ENCODE peak calls at places on chromosomes 5 and 9, in ten cellular contexts. A is sigmoid colon; E is Panc1; C is CD8-positive, alpha-beta T cell; O is WERI-Rb-1; X is adrenal gland; Y is kidney; N is naive thymus-derived CD4-positive, alpha-beta T cell; V is heart left ventricle; S is HepG2. M is an unnamed sample. For H3K9me3, the result is how much of the 10 kb centered on the place peaks cover.

GRCh38 chr5:132749506-132749905 is 2.3 kb downstream of the CCNI2 start:
- DNase-seq in A (no peak), E (no peak), C (no peak), O (no peak), X (no peak), Y (no peak), N (no peak), V (no peak), S (no peak), M (no peak)

GRCh38 chr9:81530407-81530810 is 158.9 kb downstream of the TLE1 start:
- DNase-seq in A (no peak), E (no peak), C (no peak), O (no peak), X (no peak), Y (no peak), N (no peak), V (no peak), S (no peak), M (no peak)

GRCh38 chr5:140342287-140342686 is 4.1 kb downstream of the HBEGF start:
- DNase-seq in A (peak), E (no peak), C (no peak), O (no peak), X (peak), Y (no peak), N (peak), V (no peak), S (no peak), M (no peak)

GRCh38 chr9:132609829-132610228 is 27.4 kb downstream of the BARHL1 start:
- DNase-seq in A (no peak), E (no peak), C (no peak), O (no peak), X (no peak), Y (no peak), N (no peak), V (no peak), S (no peak), M (no peak)

GRCh38 chr5:59158165-59158564 is 575.3 kb downstream of the RAB3C start:
- DNase-seq in A (no peak), E (no peak), C (no peak), O (no peak), X (no peak), Y (no peak), N (no peak), V (no peak), S (no peak), M (no peak)

GRCh38 chr5:180395540-180396274 is 42.6 kb upstream of the GFPT2 start:
- DNase-seq in A (no peak), E (no peak), C (no peak), O (no peak), X (no peak), Y (no peak), N (no peak), V (no peak), S (no peak), M (no peak)

GRCh38 chr5:36363101-36363500 is 61.4 kb upstream of the RANBP3L start:
- DNase-seq in A (no peak), E (no peak), C (no peak), O (no peak), X (no peak), Y (no peak), N (no peak), V (no peak), S (no peak), M (no peak)

GRCh38 chr5:160165137-160166068 is 46.2 kb upstream of the PWWP2A start:
- DNase-seq in A (peak), E (peak), C (no peak), O (peak), X (peak), Y (peak), N (no peak), V (peak), S (peak), M (no peak)

GRCh38 chr5:53942724-53943123 is 367.6 kb downstream of the ARL15 start:
- DNase-seq in A (no peak), E (no peak), C (no peak), O (no peak), X (no peak), Y (no peak), N (no peak), V (no peak), S (no peak), M (no peak)

GRCh38 chr5:40736103-40736875 is 19.5 kb downstream of the TTC33 start:
- DNase-seq in A (no peak), E (peak), C (no peak), O (no peak), X (no peak), Y (no peak), N (peak), V (no peak), S (peak), M (no peak)

GRCh38 chr5:123278284-123278683 is 144.9 kb downstream of the CEP120 start:
- DNase-seq in A (no peak), E (no peak), C (no peak), O (no peak), X (no peak), Y (no peak), N (no peak), V (no peak), S (no peak), M (no peak)

GRCh38 chr9:120366646-120367019 is 213.3 kb downstream of the CDK5RAP2 start:
- DNase-seq in A (no peak), E (no peak), C (no peak), O (no peak), X (peak), Y (no peak), N (no peak), V (no peak), S (peak), M (no peak)

GRCh38 chr9:130186839-130187522 is 14.8 kb downstream of the NCS1 start:
- DNase-seq in A (peak), E (peak), C (no peak), O (peak), X (peak), Y (peak), N (no peak), V (no peak), S (peak), M (no peak)

GRCh38 chr5:36374275-36374862 is 72.7 kb upstream of the RANBP3L start:
- DNase-seq in A (no peak), E (no peak), C (no peak), O (no peak), X (no peak), Y (no peak), N (no peak), V (no peak), S (no peak), M (no peak)

GRCh38 chr5:36173426-36173825 is 21.5 kb downstream of the SKP2 start:
- DNase-seq in A (no peak), E (no peak), C (no peak), O (no peak), X (no peak), Y (no peak), N (no peak), V (no peak), S (no peak), M (no peak)

GRCh38 chr9:70865471-70865870 is 255.9 kb downstream of the TRPM3 start:
- DNase-seq in A (no peak), E (no peak), C (no peak), O (no peak), X (no peak), Y (no peak), N (no peak), V (no peak), S (no peak), M (no peak)

GRCh38 chr5:96997265-96997859 is 61.5 kb downstream of the LNPEP start:
- DNase-seq in A (no peak), E (peak), C (peak), O (peak), X (peak), Y (no peak), N (peak), V (no peak), S (peak), M (no peak)

GRCh38 chr5:9188131-9188530 is 357.7 kb downstream of the SEMA5A start:
- DNase-seq in A (no peak), E (no peak), C (no peak), O (no peak), X (no peak), Y (no peak), N (no peak), V (no peak), S (no peak), M (no peak)

GRCh38 chr5:146283344-146283761 is 55.3 kb upstream of the POU4F3 start:
- DNase-seq in A (no peak), E (peak), C (no peak), O (no peak), X (no peak), Y (no peak), N (no peak), V (no peak), S (peak), M (no peak)

GRCh38 chr5:108623826-108624225 is 123.9 kb upstream of the FER start:
- DNase-seq in A (no peak), E (no peak), C (no peak), O (no peak), X (no peak), Y (no peak), N (no peak), V (no peak), S (no peak), M (no peak)

GRCh38 chr9:98375138-98375726 is 119.8 kb upstream of the TBC1D2 start:
- DNase-seq in A (no peak), E (no peak), C (no peak), O (no peak), X (no peak), Y (no peak), N (no peak), V (no peak), S (no peak), M (no peak)

GRCh38 chr5:6759401-6759800 is 46.2 kb downstream of the TENT4A start:
- DNase-seq in A (peak), E (no peak), C (no peak), O (no peak), X (no peak), Y (peak), N (no peak), V (peak), S (peak), M (no peak)

GRCh38 chr9:96331236-96331947 is 29.4 kb upstream of the HSD17B3 start:
- DNase-seq in A (no peak), E (no peak), C (no peak), O (no peak), X (no peak), Y (no peak), N (no peak), V (no peak), S (peak), M (no peak)

GRCh38 chr5:138495351-138495750 is 30.1 kb downstream of the EGR1 start:
- DNase-seq in A (no peak), E (no peak), C (no peak), O (no peak), X (no peak), Y (no peak), N (no peak), V (no peak), S (no peak), M (no peak)

GRCh38 chr9:16063241-16063591 is 510.4 kb downstream of the CCDC171 start:
- DNase-seq in A (no peak), E (no peak), C (no peak), O (no peak), X (no peak), Y (no peak), N (no peak), V (no peak), S (no peak), M (no peak)

GRCh38 chr5:33794550-33795300 is 97.1 kb downstream of the ADAMTS12 start:
- DNase-seq in A (no peak), E (no peak), C (no peak), O (no peak), X (no peak), Y (no peak), N (no peak), V (no peak), S (no peak), M (no peak)

GRCh38 chr5:133236976-133237375 is 185.2 kb downstream of the HSPA4 start:
- DNase-seq in A (peak), E (no peak), C (no peak), O (no peak), X (no peak), Y (no peak), N (no peak), V (no peak), S (no peak), M (no peak)

GRCh38 chr5:1736889-1737711 is 62.5 kb downstream of the MRPL36 start:
- DNase-seq in A (no peak), E (no peak), C (no peak), O (no peak), X (peak), Y (peak), N (no peak), V (no peak), S (no peak), M (no peak)

DNA sequence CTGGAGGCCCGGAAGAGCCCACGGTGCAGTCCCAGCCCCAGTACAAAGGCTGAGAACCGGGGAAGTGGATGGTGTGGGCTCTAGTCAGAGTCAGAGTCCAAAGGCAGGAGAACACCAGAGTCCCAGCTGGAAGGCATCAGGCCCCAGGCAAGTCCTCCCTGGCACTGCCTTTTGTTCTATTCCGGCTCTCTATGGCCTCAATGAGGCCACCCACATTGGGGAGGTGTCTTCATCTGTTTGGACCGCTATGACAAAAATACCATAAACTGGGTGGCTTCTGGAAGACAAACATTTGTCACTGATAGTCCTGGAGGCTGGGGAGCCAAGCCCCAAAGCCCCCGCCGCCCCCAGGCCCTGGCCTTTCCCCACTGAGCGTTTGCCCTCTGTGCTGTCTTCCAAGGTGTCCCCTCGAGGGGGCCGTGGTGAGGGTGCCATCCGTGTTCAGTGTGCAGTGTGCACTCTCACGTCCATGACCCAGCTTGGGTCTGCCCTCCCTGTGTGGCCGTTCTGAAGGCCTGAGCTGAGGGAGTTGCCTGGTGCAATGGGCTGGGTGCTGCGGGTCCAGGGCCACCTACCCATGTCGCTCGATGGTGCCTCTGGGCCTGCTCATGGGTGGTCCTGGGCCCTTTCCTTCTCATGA is 99.1 kb upstream of the PPP1R26 start:
- DNase-seq in A (no peak), E (no peak), C (no peak), O (no peak), X (no peak), Y (no peak), N (no peak), V (no peak), S (no peak), M (no peak)
- H3K9me3 ChIP-seq in A (under half), E (under half), C (under half), O (under half), X (under half), Y (under half), N (under half), V (under half), S (under half), M (under half)

DNA sequence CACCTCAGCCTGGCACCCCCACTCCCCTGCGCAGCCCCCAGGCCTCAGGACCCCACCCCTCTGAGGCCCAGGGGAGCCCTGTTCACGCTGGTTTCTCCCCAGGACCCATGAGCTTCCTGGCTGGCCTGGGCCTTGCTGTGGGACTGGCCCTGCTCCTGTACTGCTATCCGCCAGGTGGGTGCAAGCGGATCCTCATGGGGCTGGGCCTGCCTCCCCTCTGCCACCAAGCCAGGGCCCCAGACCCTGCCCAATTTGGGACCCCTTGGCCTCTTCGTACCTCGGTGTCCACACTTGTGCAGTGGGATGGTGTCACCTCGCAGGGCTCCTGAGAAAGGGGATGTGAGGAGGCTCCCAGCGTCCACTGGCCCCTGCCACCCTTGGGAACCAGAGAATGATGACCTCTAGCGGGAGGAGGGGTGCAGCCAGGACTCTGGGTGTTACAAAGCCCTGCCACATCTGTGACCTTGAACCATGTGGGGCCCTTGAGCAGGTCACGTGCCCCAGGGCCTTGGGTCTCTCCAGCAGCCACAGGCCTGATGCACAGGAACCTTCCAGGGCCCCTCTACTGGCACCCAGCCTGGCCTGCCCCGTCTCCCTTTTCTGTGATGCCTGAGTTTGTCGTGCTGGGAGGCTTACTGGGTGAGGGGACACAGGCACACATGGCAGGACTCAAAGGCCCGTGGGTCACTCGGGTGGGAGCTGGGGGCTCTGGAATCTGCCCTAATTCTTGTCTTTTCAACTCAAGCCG is 16.3 kb downstream of the CARD19 start:
- DNase-seq in A (peak), E (no peak), C (no peak), O (no peak), X (peak), Y (peak), N (no peak), V (peak), S (peak), M (no peak)
- H3K9me3 ChIP-seq in A (under half), E (under half), C (under half), O (under half), X (under half), Y (under half), N (under half), V (under half), S (under half), M (under half)

GRCh38 chr9:40913928-40914673 is 214.4 kb downstream of the FOXD4L6 start:
- DNase-seq in A (no peak), E (no peak), C (no peak), O (no peak), X (no peak), Y (no peak), N (no peak), V (no peak), S (no peak), M (no peak)

GRCh38 chr9:40909821-40910220 is 218.7 kb downstream of the FOXD4L6 start:
- DNase-seq in A (no peak), E (no peak), C (no peak), O (no peak), X (no peak), Y (no peak), N (no peak), V (no peak), S (no peak), M (no peak)

GRCh38 chr9:40913096-40913719 is 215.3 kb downstream of the FOXD4L6 start:
- DNase-seq in A (no peak), E (no peak), C (no peak), O (no peak), X (no peak), Y (no peak), N (no peak), V (no peak), S (no peak), M (no peak)

GRCh38 chr9:40914772-40915659 is 213.5 kb downstream of the FOXD4L6 start:
- DNase-seq in A (no peak), E (no peak), C (no peak), O (no peak), X (no peak), Y (no peak), N (no peak), V (no peak), S (no peak), M (no peak)

GRCh38 chr9:40911647-40912046 is 216.8 kb downstream of the FOXD4L6 start:
- DNase-seq in A (no peak), E (no peak), C (no peak), O (no peak), X (no peak), Y (no peak), N (no peak), V (no peak), S (no peak), M (no peak)
- H3K9me3 ChIP-seq in A (half or more), E (under half), C (half or more), O (under half), X (under half), Y (half or more), N (under half), V (half or more), S (half or more), M (half or more)

DNA sequence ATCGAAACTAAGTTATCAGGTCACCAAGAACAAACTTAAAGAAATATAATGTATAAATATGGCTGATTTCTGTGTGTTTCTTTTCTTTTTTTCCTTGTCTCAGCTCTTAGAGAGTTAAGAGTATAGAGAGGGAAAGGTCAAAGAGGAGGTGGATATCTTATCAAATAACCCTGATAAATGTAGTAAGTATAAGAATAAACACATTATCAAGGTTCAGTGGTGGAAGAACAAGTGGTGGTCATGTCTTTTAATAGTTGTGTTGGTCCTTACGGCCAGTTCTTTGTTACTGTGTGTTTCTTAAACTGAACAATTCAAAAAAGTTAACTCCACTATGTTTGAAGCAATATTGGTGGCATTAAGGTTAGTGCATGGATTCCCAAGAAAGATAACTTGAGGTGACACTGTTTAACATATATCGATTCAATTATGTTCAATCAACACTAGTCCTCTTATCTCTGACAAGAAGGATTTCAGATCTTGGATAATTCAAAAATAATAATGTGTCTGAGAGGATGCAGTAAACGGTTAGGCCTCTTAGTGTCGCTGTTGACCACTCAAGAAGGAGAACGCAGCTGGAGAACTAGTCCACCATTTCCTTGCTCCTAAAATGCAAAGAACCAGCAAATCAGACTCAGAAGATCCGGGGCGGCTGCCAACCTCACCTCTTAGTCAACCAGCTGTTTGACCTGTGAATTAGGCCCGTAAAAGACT is at the start of gene PCDHGA3:
- DNase-seq in A (no peak), E (no peak), C (no peak), O (no peak), X (no peak), Y (no peak), N (no peak), V (peak), S (no peak), M (no peak)
- H3K9me3 ChIP-seq in A (under half), E (under half), C (under half), O (under half), X (under half), Y (under half), N (under half), V (half or more), S (under half), M (under half)

DNA sequence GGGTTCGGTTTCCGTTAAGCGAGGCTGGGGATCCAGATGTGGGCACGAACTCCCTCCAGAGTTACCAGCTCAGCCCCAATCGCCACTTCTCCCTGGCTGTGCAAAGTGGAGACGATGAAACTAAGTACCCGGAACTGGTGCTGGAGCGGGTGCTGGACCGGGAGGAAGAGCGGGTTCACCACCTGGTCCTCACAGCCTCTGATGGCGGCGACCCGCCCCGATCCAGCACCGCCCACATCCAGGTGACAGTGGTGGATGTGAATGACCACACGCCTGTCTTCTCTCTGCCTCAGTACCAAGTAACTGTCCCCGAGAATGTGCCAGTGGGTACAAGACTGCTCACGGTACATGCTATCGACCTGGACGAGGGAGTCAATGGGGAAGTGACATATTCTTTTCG is 803 bp downstream of the PCDHGA7 start:
- DNase-seq in A (no peak), E (no peak), C (no peak), O (no peak), X (no peak), Y (no peak), N (no peak), V (no peak), S (no peak), M (no peak)
- H3K9me3 ChIP-seq in A (under half), E (under half), C (under half), O (under half), X (under half), Y (under half), N (under half), V (half or more), S (under half), M (under half)

DNA sequence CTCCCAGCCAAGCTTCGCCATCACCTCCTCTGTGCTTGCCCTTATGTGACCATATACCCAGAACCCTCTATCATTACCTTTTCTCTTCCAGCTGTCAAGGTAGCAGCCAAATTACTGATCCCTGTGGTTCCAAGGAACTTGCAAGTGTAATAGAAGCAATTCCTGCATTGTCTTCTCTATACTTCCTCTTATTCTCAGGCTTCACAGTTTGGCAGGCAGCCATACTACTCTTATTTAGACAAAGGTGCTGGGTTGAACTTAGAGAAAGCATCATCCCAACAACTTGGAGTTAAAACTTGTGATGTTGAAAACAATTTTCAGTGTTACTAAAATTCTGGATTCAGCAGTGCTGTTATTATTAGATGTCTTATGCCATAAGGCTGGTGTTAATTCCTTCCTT is 93.2 kb downstream of the NLN start:
- DNase-seq in A (no peak), E (no peak), C (no peak), O (no peak), X (no peak), Y (no peak), N (no peak), V (no peak), S (no peak), M (no peak)
- H3K9me3 ChIP-seq in A (under half), E (under half), C (under half), O (under half), X (under half), Y (under half), N (under half), V (under half), S (under half), M (under half)